ENCODE peak calls at places on chromosomes 1 and 21, in ten cellular contexts. N, I, F, Z, S, O, V, L, R and C are unnamed samples.
A peak's percentile ranks its signal among the peaks of the same experiment; 100 is the strongest.

GRCh38 chr1:177915641-177916040 is 54.2 kb downstream of the SEC16B start:
- DNase-seq in N (no peak), I (no peak), F (no peak), Z (no peak), S (no peak), O (no peak), V (no peak), L (no peak), R (no peak), C (no peak)

GRCh38 chr1:6209661-6210605 is 4.0 kb downstream of the RNF207 start:
- DNase-seq in N (no peak), I (no peak), F (no peak), Z (no peak), S (no peak), O (no peak), V (peak; percentile 30), L (no peak), R (no peak), C (no peak)

GRCh38 chr1:113811353-113811887 is 856 bp downstream of the RSBN1 start:
- DNase-seq in N (peak; percentile 10), I (peak; percentile 51), F (peak; percentile 77), Z (peak; percentile 60), S (no peak), O (peak; percentile 46), V (peak; percentile 14), L (peak; percentile 7), R (peak; percentile 10), C (no peak)

GRCh38 chr1:204149107-204149506 is 2.7 kb downstream of the ETNK2 start:
- DNase-seq in N (no peak), I (no peak), F (peak; percentile 38), Z (no peak), S (no peak), O (no peak), V (no peak), L (no peak), R (no peak), C (no peak)

GRCh38 chr1:153309441-153309840 is 3.3 kb downstream of the PGLYRP3 start:
- DNase-seq in N (no peak), I (no peak), F (no peak), Z (no peak), S (no peak), O (no peak), V (no peak), L (no peak), R (no peak), C (no peak)

GRCh38 chr1:217590598-217590997 is 40.3 kb downstream of the GPATCH2 start:
- DNase-seq in N (no peak), I (peak; percentile 90), F (no peak), Z (no peak), S (no peak), O (no peak), V (no peak), L (no peak), R (no peak), C (no peak)

GRCh38 chr1:57307382-57307781 is 116.5 kb downstream of the DAB1 start:
- DNase-seq in N (no peak), I (peak; percentile 91), F (no peak), Z (no peak), S (no peak), O (no peak), V (no peak), L (no peak), R (peak; percentile 23), C (no peak)

GRCh38 chr1:215529111-215529510 is 38.0 kb upstream of the KCTD3 start:
- DNase-seq in N (no peak), I (peak; percentile 14), F (no peak), Z (no peak), S (no peak), O (no peak), V (no peak), L (no peak), R (no peak), C (no peak)

GRCh38 chr1:118960567-118961136 is 27.5 kb downstream of the TBX15 start:
- DNase-seq in N (no peak), I (peak; percentile 98), F (no peak), Z (no peak), S (no peak), O (peak; percentile 88), V (no peak), L (no peak), R (no peak), C (no peak)

GRCh38 chr1:169148472-169149252 is 42.2 kb downstream of the ATP1B1 start:
- DNase-seq in N (no peak), I (peak; percentile 93), F (no peak), Z (no peak), S (no peak), O (no peak), V (no peak), L (no peak), R (no peak), C (no peak)

GRCh38 chr1:51981555-51981954 is 8.9 kb downstream of the RAB3B start:
- DNase-seq in N (no peak), I (no peak), F (no peak), Z (no peak), S (no peak), O (no peak), V (no peak), L (no peak), R (no peak), C (no peak)

GRCh38 chr1:107572674-107573205 is 392.2 kb downstream of the VAV3 start:
- DNase-seq in N (no peak), I (no peak), F (no peak), Z (peak; percentile 64), S (peak; percentile 72), O (peak; percentile 7), V (no peak), L (no peak), R (no peak), C (no peak)

GRCh38 chr21:28635541-28635940 is 357.1 kb downstream of the LTN1 start:
- DNase-seq in N (no peak), I (no peak), F (no peak), Z (no peak), S (no peak), O (peak; percentile 34), V (no peak), L (no peak), R (no peak), C (no peak)

GRCh38 chr1:37486680-37487618 is 12.6 kb downstream of the ZC3H12A start:
- DNase-seq in N (peak; percentile 46), I (peak; percentile 66), F (peak; percentile 93), Z (peak; percentile 63), S (peak; percentile 90), O (peak; percentile 87), V (peak; percentile 90), L (no peak), R (peak; percentile 54), C (peak; percentile 81)

GRCh38 chr1:164440222-164440621 is 118.8 kb upstream of the PBX1 start:
- DNase-seq in N (no peak), I (peak; percentile 11), F (no peak), Z (peak; percentile 61), S (peak; percentile 62), O (peak; percentile 12), V (no peak), L (no peak), R (no peak), C (no peak)

GRCh38 chr1:237873487-237873927 is 17.2 kb downstream of the ZP4 start:
- DNase-seq in N (no peak), I (no peak), F (no peak), Z (peak; percentile 54), S (no peak), O (peak; percentile 23), V (no peak), L (no peak), R (no peak), C (no peak)

GRCh38 chr1:93958351-93959101 is 49.3 kb upstream of the GCLM start:
- DNase-seq in N (no peak), I (no peak), F (no peak), Z (no peak), S (no peak), O (no peak), V (no peak), L (no peak), R (no peak), C (no peak)

GRCh38 chr1:151621351-151621750 is 9.5 kb downstream of the SNX27 start:
- DNase-seq in N (no peak), I (no peak), F (no peak), Z (no peak), S (no peak), O (no peak), V (no peak), L (no peak), R (no peak), C (no peak)

GRCh38 chr1:109509176-109510134 is at the start of gene AMIGO1:
- DNase-seq in N (peak; percentile 61), I (peak; percentile 63), F (peak; percentile 90), Z (peak; percentile 72), S (peak; percentile 80), O (peak; percentile 19), V (peak; percentile 62), L (no peak), R (peak; percentile 21), C (peak; percentile 63)

GRCh38 chr1:3777647-3778589 is 5.4 kb downstream of the SMIM1 start:
- DNase-seq in N (no peak), I (no peak), F (peak; percentile 74), Z (no peak), S (no peak), O (no peak), V (no peak), L (no peak), R (no peak), C (no peak)

GRCh38 chr1:60621524-60621923 is 460.8 kb upstream of the NFIA start:
- DNase-seq in N (peak; percentile 54), I (no peak), F (no peak), Z (peak; percentile 96), S (no peak), O (peak; percentile 32), V (peak; percentile 4), L (no peak), R (no peak), C (no peak)

GRCh38 chr21:34836933-34837505 is 168.2 kb downstream of the CLIC6 start:
- DNase-seq in N (no peak), I (no peak), F (no peak), Z (no peak), S (no peak), O (no peak), V (no peak), L (no peak), R (no peak), C (no peak)

GRCh38 chr21:38847556-38847955 is 41.8 kb downstream of the ETS2 start:
- DNase-seq in N (no peak), I (no peak), F (no peak), Z (no peak), S (no peak), O (peak; percentile 61), V (no peak), L (no peak), R (no peak), C (no peak)

GRCh38 chr1:230073371-230074035 is 6.5 kb downstream of the GALNT2 start:
- DNase-seq in N (no peak), I (no peak), F (no peak), Z (no peak), S (peak; percentile 53), O (peak; percentile 79), V (no peak), L (no peak), R (no peak), C (no peak)

GRCh38 chr1:227950735-227951224 is 3.0 kb upstream of the WNT9A start:
- DNase-seq in N (no peak), I (no peak), F (no peak), Z (no peak), S (peak; percentile 49), O (no peak), V (no peak), L (no peak), R (no peak), C (no peak)